ENCODE peak calls at places on chromosome 22, in seven cellular contexts. A, V, I, N, J, O and H are unnamed samples.

GRCh38 chr22:40320687-40321086 is 25.6 kb upstream of the ADSL start:
- DNase-seq in A (no peak), V (no peak), I (no peak), N (no peak), J (no peak), O (no peak), H (no peak)

GRCh38 chr22:30005213-30005857 is 74.9 kb upstream of the HORMAD2 start:
- DNase-seq in A (peak), V (peak), I (peak), N (peak), J (peak), O (no peak), H (no peak)

GRCh38 chr22:38948181-38948940 is 9.0 kb upstream of the APOBEC3A start:
- DNase-seq in A (no peak), V (no peak), I (no peak), N (no peak), J (no peak), O (no peak), H (no peak)

GRCh38 chr22:30503551-30503950 is 1.9 kb downstream of the SEC14L4 start:
- DNase-seq in A (no peak), V (no peak), I (no peak), N (no peak), J (no peak), O (no peak), H (no peak)

GRCh38 chr22:36303874-36304273 is 50.9 kb downstream of the APOL1 start:
- DNase-seq in A (no peak), V (no peak), I (no peak), N (no peak), J (no peak), O (peak), H (no peak)

GRCh38 chr22:39994046-39994565 is 648 bp upstream of the FAM83F start:
- DNase-seq in A (no peak), V (no peak), I (no peak), N (peak), J (no peak), O (no peak), H (peak)

GRCh38 chr22:50733521-50734342 is 4.3 kb upstream of the ACR start:
- DNase-seq in A (peak), V (peak), I (no peak), N (no peak), J (no peak), O (no peak), H (no peak)

GRCh38 chr22:44057411-44057987 is 33.4 kb downstream of the PARVB start:
- DNase-seq in A (peak), V (no peak), I (no peak), N (no peak), J (no peak), O (no peak), H (no peak)

GRCh38 chr22:44520695-44521094 is 22.7 kb upstream of the RTL6 start:
- DNase-seq in A (no peak), V (peak), I (no peak), N (no peak), J (no peak), O (no peak), H (no peak)

GRCh38 chr22:41661713-41662112 is 27.0 kb downstream of the SNU13 start:
- DNase-seq in A (no peak), V (no peak), I (no peak), N (no peak), J (no peak), O (no peak), H (no peak)

GRCh38 chr22:50521710-50522109 is 3.7 kb downstream of the SCO2 start:
- DNase-seq in A (no peak), V (no peak), I (no peak), N (no peak), J (no peak), O (no peak), H (no peak)

GRCh38 chr22:50504245-50505211 is 3.0 kb downstream of the LMF2 start:
- DNase-seq in A (no peak), V (no peak), I (no peak), N (peak), J (peak), O (peak), H (peak)

GRCh38 chr22:42596863-42597530 is 17.7 kb downstream of the POLDIP3 start:
- DNase-seq in A (no peak), V (no peak), I (no peak), N (no peak), J (no peak), O (no peak), H (no peak)

GRCh38 chr22:39240841-39241631 is 3.7 kb downstream of the PDGFB start:
- DNase-seq in A (no peak), V (no peak), I (peak), N (peak), J (no peak), O (peak), H (peak)

GRCh38 chr22:43823911-43824665 is 12.0 kb upstream of the EFCAB6 start:
- DNase-seq in A (no peak), V (no peak), I (no peak), N (no peak), J (peak), O (peak), H (no peak)

GRCh38 chr22:37230673-37231405 is 13.2 kb downstream of the RAC2 start:
- DNase-seq in A (no peak), V (peak), I (no peak), N (no peak), J (no peak), O (no peak), H (no peak)

GRCh38 chr22:28017859-28018258 is 98.8 kb upstream of the PITPNB start:
- DNase-seq in A (no peak), V (no peak), I (no peak), N (no peak), J (no peak), O (no peak), H (no peak)

GRCh38 chr22:38049812-38050619 is 7.2 kb upstream of the PICK1 start:
- DNase-seq in A (no peak), V (no peak), I (no peak), N (no peak), J (no peak), O (peak), H (no peak)

GRCh38 chr22:42901790-42902508 is 44.9 kb upstream of the ARFGAP3 start:
- DNase-seq in A (no peak), V (no peak), I (no peak), N (no peak), J (no peak), O (no peak), H (no peak)

GRCh38 chr22:36350751-36351594 is 36.8 kb downstream of the MYH9 start:
- DNase-seq in A (peak), V (peak), I (no peak), N (peak), J (no peak), O (no peak), H (no peak)

GRCh38 chr22:19120829-19121630 is 1.2 kb downstream of the DGCR2 start:
- DNase-seq in A (peak), V (peak), I (peak), N (peak), J (peak), O (peak), H (peak)

GRCh38 chr22:50730941-50731661 is 6.9 kb upstream of the ACR start:
- DNase-seq in A (no peak), V (no peak), I (no peak), N (peak), J (no peak), O (peak), H (peak)

GRCh38 chr22:20437253-20438065 is at the start of gene SCARF2:
- DNase-seq in A (no peak), V (peak), I (no peak), N (no peak), J (peak), O (peak), H (no peak)

GRCh38 chr22:41725510-41726110 is 26.3 kb downstream of the MEI1 start:
- DNase-seq in A (no peak), V (no peak), I (no peak), N (peak), J (no peak), O (no peak), H (no peak)

GRCh38 chr22:44357962-44358553 is 45.3 kb upstream of the SHISAL1 start:
- DNase-seq in A (no peak), V (peak), I (no peak), N (no peak), J (no peak), O (peak), H (no peak)

GRCh38 chr22:41731609-41732008 is 32.3 kb downstream of the MEI1 start:
- DNase-seq in A (no peak), V (no peak), I (no peak), N (no peak), J (no peak), O (no peak), H (no peak)

GRCh38 chr22:37880668-37881440 is 25.2 kb upstream of the MICALL1 start:
- DNase-seq in A (peak), V (peak), I (no peak), N (peak), J (no peak), O (no peak), H (peak)

GRCh38 chr22:17095538-17095937 is 10.7 kb downstream of the IL17RA start:
- DNase-seq in A (no peak), V (no peak), I (no peak), N (peak), J (no peak), O (no peak), H (no peak)
- TF ChIP-seq CTCF in A (peak), V (peak), I (no peak), N (peak), J (peak), O (no peak), H (peak)

GRCh38 chr22:31730344-31730711 is 19.6 kb downstream of the PRR14L start:
- DNase-seq in A (no peak), V (no peak), I (no peak), N (no peak), J (no peak), O (no peak), H (no peak)
- TF ChIP-seq CTCF in A (peak), V (peak), I (no peak), N (no peak), J (peak), O (no peak), H (peak)

DNA sequence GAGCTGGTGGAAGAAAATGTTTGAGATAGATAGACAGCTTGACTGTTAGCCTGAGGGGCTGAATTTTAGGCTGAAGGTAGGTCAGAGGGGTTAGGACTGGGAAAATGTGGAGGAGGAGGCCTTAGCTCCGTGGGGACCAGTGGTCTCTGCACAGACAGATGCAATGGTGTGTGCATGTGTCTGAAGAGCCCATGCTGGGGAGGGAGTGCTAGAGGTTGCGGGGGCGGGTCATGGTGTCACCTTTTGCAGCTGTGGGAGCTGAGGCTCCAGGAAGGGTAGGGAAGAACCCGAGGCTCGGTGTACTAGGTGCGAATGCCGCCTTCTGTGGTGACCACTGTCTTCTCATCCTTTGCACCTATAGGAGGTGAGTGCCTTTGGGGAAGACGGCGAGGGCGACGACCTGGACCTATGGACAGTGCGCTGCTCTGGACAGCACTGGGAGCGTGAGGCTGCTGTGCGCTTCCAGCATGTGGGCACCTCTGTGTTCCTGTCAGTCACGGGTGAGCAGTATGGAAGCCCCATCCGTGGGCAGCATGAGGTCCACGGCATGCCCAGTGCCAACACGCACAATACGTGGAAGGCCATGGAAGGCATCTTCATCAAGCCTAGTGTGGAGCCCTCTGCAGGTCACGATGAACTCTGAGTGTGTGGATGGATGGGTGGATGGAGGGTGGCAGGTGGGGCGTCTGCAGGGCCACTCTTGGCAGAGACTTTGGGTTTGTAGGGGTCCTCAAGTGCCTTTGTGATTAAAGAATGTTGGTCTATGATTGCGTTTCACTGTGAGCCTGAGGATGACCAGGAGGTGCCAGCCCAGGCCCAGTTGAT is 1.6 kb downstream of the SDF2L1 start:
- DNase-seq in A (no peak), V (no peak), I (no peak), N (no peak), J (no peak), O (peak), H (no peak)
- TF ChIP-seq CTCF in A (peak), V (no peak), I (no peak), N (no peak), J (no peak), O (no peak), H (peak)

GRCh38 chr22:26680485-26680884 is 23.1 kb downstream of the MIAT start:
- DNase-seq in A (no peak), V (no peak), I (no peak), N (no peak), J (no peak), O (no peak), H (no peak)
- TF ChIP-seq CTCF in A (no peak), V (no peak), I (no peak), N (no peak), J (no peak), O (no peak), H (no peak)

DNA sequence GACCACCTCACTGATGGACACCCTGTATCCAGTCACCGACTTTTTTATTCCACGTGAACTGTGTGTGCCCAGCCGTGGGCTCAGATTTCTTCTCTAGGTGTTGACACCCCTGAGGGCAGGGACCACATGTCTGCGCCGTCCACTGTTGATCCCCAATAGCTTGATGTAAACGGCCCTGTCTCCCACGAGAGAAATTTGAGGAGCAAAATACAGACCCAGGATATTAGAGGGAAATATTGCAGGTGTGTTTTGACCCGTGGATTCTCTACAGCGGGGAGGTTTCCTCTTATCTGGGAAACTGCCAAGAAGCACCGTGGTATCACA is 437.5 kb downstream of the TBC1D22A start:
- DNase-seq in A (no peak), V (no peak), I (no peak), N (no peak), J (no peak), O (no peak), H (no peak)
- TF ChIP-seq CTCF in A (no peak), V (no peak), I (no peak), N (no peak), J (no peak), O (no peak), H (no peak)

DNA sequence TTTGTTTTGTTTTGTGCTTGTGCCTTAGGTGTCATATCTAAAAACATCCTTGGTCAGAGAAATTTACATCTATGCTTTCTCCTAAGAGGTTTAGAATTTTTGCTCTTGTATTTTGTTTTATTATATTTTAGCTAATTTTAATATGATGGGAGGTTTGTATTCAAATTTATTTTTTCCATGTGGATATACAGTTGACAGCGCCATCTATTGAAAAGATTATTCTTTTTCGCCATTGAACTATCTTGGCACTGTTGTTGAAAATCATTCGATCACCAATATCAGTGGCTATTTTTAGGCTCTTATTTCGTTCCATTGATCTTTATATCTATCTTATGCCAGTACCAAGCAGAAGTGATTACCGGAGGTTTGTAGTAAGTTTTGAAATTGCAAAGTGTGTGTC is 510.3 kb downstream of the BRD1 start:
- DNase-seq in A (no peak), V (no peak), I (no peak), N (no peak), J (no peak), O (no peak), H (no peak)
- TF ChIP-seq CTCF in A (no peak), V (no peak), I (no peak), N (no peak), J (peak), O (no peak), H (no peak)